ENCODE peak calls at places on chromosome 10, in six cellular contexts. One of them, this sample, is unnamed.
A peak's percentile ranks its signal among the peaks of the same experiment; 100 is the strongest.

GRCh38 chr10:70782401-70783055 is 2.6 kb downstream of the TBATA start:
- DNase-seq in RPMI8226: peak; percentile 11
- DNase-seq in MCF 10A: no peak
- DNase-seq in GM18507: no peak
- DNase-seq in osteocyte: no peak
- DNase-seq in activated CD4-positive, alpha-beta T cell treated with anti-CD3 and anti-CD28 coated beads, Interleukin-2, amount 50 U/mL, for 24 hours: no peak
- DNase-seq in this sample: no peak

GRCh38 chr10:35409094-35409582 is 72.8 kb downstream of the CCNY start:
- DNase-seq in RPMI8226: peak; percentile 35
- DNase-seq in MCF 10A: peak; percentile 73
- DNase-seq in GM18507: no peak
- DNase-seq in osteocyte: no peak
- DNase-seq in activated CD4-positive, alpha-beta T cell treated with anti-CD3 and anti-CD28 coated beads, Interleukin-2, amount 50 U/mL, for 24 hours: no peak
- DNase-seq in this sample: peak; percentile 54

GRCh38 chr10:112911196-112911595 is 38.9 kb upstream of the TCF7L2 start:
- DNase-seq in RPMI8226: no peak
- DNase-seq in MCF 10A: no peak
- DNase-seq in GM18507: no peak
- DNase-seq in osteocyte: no peak
- DNase-seq in activated CD4-positive, alpha-beta T cell treated with anti-CD3 and anti-CD28 coated beads, Interleukin-2, amount 50 U/mL, for 24 hours: no peak
- DNase-seq in this sample: no peak

GRCh38 chr10:5381187-5381586 is 16.4 kb downstream of the UCN3 start:
- DNase-seq in RPMI8226: no peak
- DNase-seq in MCF 10A: no peak
- DNase-seq in GM18507: no peak
- DNase-seq in osteocyte: no peak
- DNase-seq in activated CD4-positive, alpha-beta T cell treated with anti-CD3 and anti-CD28 coated beads, Interleukin-2, amount 50 U/mL, for 24 hours: no peak
- DNase-seq in this sample: no peak

GRCh38 chr10:34254596-34254995 is 560.5 kb downstream of the PARD3 start:
- DNase-seq in RPMI8226: no peak
- DNase-seq in MCF 10A: peak; percentile 98
- DNase-seq in GM18507: no peak
- DNase-seq in osteocyte: no peak
- DNase-seq in activated CD4-positive, alpha-beta T cell treated with anti-CD3 and anti-CD28 coated beads, Interleukin-2, amount 50 U/mL, for 24 hours: no peak
- DNase-seq in this sample: no peak

GRCh38 chr10:77463499-77463898 is 174.1 kb downstream of the KCNMA1 start:
- DNase-seq in RPMI8226: no peak
- DNase-seq in MCF 10A: no peak
- DNase-seq in GM18507: no peak
- DNase-seq in osteocyte: no peak
- DNase-seq in activated CD4-positive, alpha-beta T cell treated with anti-CD3 and anti-CD28 coated beads, Interleukin-2, amount 50 U/mL, for 24 hours: no peak
- DNase-seq in this sample: no peak

GRCh38 chr10:77631241-77631640 is 6.4 kb downstream of the KCNMA1 start:
- DNase-seq in RPMI8226: no peak
- DNase-seq in MCF 10A: no peak
- DNase-seq in GM18507: no peak
- DNase-seq in osteocyte: no peak
- DNase-seq in activated CD4-positive, alpha-beta T cell treated with anti-CD3 and anti-CD28 coated beads, Interleukin-2, amount 50 U/mL, for 24 hours: no peak
- DNase-seq in this sample: no peak

GRCh38 chr10:45591262-45591661 is 81.3 kb downstream of the ZFAND4 start:
- DNase-seq in RPMI8226: no peak
- DNase-seq in MCF 10A: no peak
- DNase-seq in GM18507: no peak
- DNase-seq in osteocyte: no peak
- DNase-seq in activated CD4-positive, alpha-beta T cell treated with anti-CD3 and anti-CD28 coated beads, Interleukin-2, amount 50 U/mL, for 24 hours: no peak
- DNase-seq in this sample: no peak

GRCh38 chr10:71435571-71436267 is 39.0 kb downstream of the CDH23 start:
- DNase-seq in RPMI8226: no peak
- DNase-seq in MCF 10A: no peak
- DNase-seq in GM18507: no peak
- DNase-seq in osteocyte: peak; percentile 80
- DNase-seq in activated CD4-positive, alpha-beta T cell treated with anti-CD3 and anti-CD28 coated beads, Interleukin-2, amount 50 U/mL, for 24 hours: no peak
- DNase-seq in this sample: no peak

GRCh38 chr10:118960166-118961090 is 69.1 kb upstream of the NANOS1 start:
- DNase-seq in RPMI8226: no peak
- DNase-seq in MCF 10A: peak; percentile 86
- DNase-seq in GM18507: no peak
- DNase-seq in osteocyte: no peak
- DNase-seq in activated CD4-positive, alpha-beta T cell treated with anti-CD3 and anti-CD28 coated beads, Interleukin-2, amount 50 U/mL, for 24 hours: no peak
- DNase-seq in this sample: no peak

GRCh38 chr10:86100581-86101061 is 266.0 kb downstream of the GRID1 start:
- DNase-seq in RPMI8226: peak; percentile 48
- DNase-seq in MCF 10A: peak; percentile 46
- DNase-seq in GM18507: peak; percentile 12
- DNase-seq in osteocyte: peak; percentile 54
- DNase-seq in activated CD4-positive, alpha-beta T cell treated with anti-CD3 and anti-CD28 coated beads, Interleukin-2, amount 50 U/mL, for 24 hours: no peak
- DNase-seq in this sample: no peak

GRCh38 chr10:17353568-17353967 is 100.8 kb downstream of the ST8SIA6 start:
- DNase-seq in RPMI8226: no peak
- DNase-seq in MCF 10A: peak; percentile 27
- DNase-seq in GM18507: no peak
- DNase-seq in osteocyte: no peak
- DNase-seq in activated CD4-positive, alpha-beta T cell treated with anti-CD3 and anti-CD28 coated beads, Interleukin-2, amount 50 U/mL, for 24 hours: no peak
- DNase-seq in this sample: no peak

GRCh38 chr10:62594093-62594520 is 210.4 kb upstream of the ADO start:
- DNase-seq in RPMI8226: peak; percentile 40
- DNase-seq in MCF 10A: peak; percentile 64
- DNase-seq in GM18507: peak; percentile 18
- DNase-seq in osteocyte: no peak
- DNase-seq in activated CD4-positive, alpha-beta T cell treated with anti-CD3 and anti-CD28 coated beads, Interleukin-2, amount 50 U/mL, for 24 hours: peak; percentile 44
- DNase-seq in this sample: peak; percentile 19

GRCh38 chr10:132554991-132555647 is 17.5 kb downstream of the INPP5A start:
- DNase-seq in RPMI8226: no peak
- DNase-seq in MCF 10A: no peak
- DNase-seq in GM18507: no peak
- DNase-seq in osteocyte: no peak
- DNase-seq in activated CD4-positive, alpha-beta T cell treated with anti-CD3 and anti-CD28 coated beads, Interleukin-2, amount 50 U/mL, for 24 hours: no peak
- DNase-seq in this sample: no peak

This sample was measured in amniotic stem cell.